ENCODE peak calls at places on chromosome 16, in ten cellular contexts. Q is GM23338, U is fibroblast of mammary gland, H is heart left ventricle, I is cardiac fibroblast, J is ovary, P is GM12865, V is Calu3, N is fibroblast of lung, W is kidney epithelial cell. S is an unnamed sample.

GRCh38 chr16:67893791-67894399 is 841 bp downstream of the PSKH1 start:
- DNase-seq in P (peak; percentile 37), N (peak; percentile 24), J (no peak), W (no peak), Q (no peak), I (peak; percentile 13), V (no peak), H (no peak), U (peak; percentile 18), S (no peak)

GRCh38 chr16:57091990-57092785 is at the start of gene CPNE2:
- DNase-seq in V (peak; percentile 73), H (peak; percentile 83), U (peak; percentile 17), N (peak; percentile 62), J (peak; percentile 78), Q (peak; percentile 55), W (no peak), I (peak; percentile 56), P (peak; percentile 50), S (peak; percentile 60)

GRCh38 chr16:2963611-2964415 is at the start of gene KREMEN2:
- DNase-seq in P (no peak), Q (peak; percentile 86), N (no peak), U (no peak), J (peak; percentile 26), I (no peak), W (no peak), H (no peak), V (peak; percentile 57), S (no peak)

GRCh38 chr16:16029431-16030011 is 80.1 kb downstream of the ABCC1 start:
- DNase-seq in N (peak; percentile 32), W (no peak), J (no peak), H (no peak), Q (no peak), I (peak; percentile 36), P (no peak), U (peak; percentile 52), V (no peak), S (no peak)

GRCh38 chr16:81714593-81714992 is 64.5 kb upstream of the PLCG2 start:
- DNase-seq in N (no peak), H (no peak), P (no peak), V (no peak), W (no peak), U (no peak), J (no peak), Q (no peak), I (no peak), S (no peak)

GRCh38 chr16:49854227-49855203 is 1.4 kb downstream of the ZNF423 start:
- DNase-seq in H (peak; percentile 61), I (peak; percentile 42), V (peak; percentile 25), W (no peak), J (peak; percentile 68), N (peak; percentile 43), Q (peak; percentile 74), P (peak; percentile 20), U (no peak), S (no peak)

GRCh38 chr16:49557070-49557446 is 183.5 kb downstream of the C16orf78 start:
- DNase-seq in H (no peak), Q (peak; percentile 68), V (no peak), P (no peak), N (no peak), I (no peak), J (no peak), U (no peak), W (no peak), S (no peak)

GRCh38 chr16:25633549-25633948 is 58.2 kb upstream of the HS3ST4 start:
- DNase-seq in N (no peak), P (no peak), V (peak; percentile 6), I (no peak), Q (no peak), U (peak; percentile 21), J (no peak), W (peak; percentile 39), H (no peak), S (no peak)

GRCh38 chr16:293043-293775 is 10.2 kb downstream of the PDIA2 start:
- DNase-seq in V (no peak), I (no peak), Q (no peak), N (no peak), U (no peak), W (no peak), H (no peak), P (no peak), J (no peak), S (no peak)

GRCh38 chr16:73196670-73197069 is 148.7 kb upstream of the ZFHX3 start:
- DNase-seq in Q (peak; percentile 92), I (peak; percentile 79), N (peak; percentile 46), H (peak; percentile 73), P (peak; percentile 69), J (peak; percentile 33), V (peak; percentile 75), U (peak; percentile 79), W (no peak), S (no peak)

DNA sequence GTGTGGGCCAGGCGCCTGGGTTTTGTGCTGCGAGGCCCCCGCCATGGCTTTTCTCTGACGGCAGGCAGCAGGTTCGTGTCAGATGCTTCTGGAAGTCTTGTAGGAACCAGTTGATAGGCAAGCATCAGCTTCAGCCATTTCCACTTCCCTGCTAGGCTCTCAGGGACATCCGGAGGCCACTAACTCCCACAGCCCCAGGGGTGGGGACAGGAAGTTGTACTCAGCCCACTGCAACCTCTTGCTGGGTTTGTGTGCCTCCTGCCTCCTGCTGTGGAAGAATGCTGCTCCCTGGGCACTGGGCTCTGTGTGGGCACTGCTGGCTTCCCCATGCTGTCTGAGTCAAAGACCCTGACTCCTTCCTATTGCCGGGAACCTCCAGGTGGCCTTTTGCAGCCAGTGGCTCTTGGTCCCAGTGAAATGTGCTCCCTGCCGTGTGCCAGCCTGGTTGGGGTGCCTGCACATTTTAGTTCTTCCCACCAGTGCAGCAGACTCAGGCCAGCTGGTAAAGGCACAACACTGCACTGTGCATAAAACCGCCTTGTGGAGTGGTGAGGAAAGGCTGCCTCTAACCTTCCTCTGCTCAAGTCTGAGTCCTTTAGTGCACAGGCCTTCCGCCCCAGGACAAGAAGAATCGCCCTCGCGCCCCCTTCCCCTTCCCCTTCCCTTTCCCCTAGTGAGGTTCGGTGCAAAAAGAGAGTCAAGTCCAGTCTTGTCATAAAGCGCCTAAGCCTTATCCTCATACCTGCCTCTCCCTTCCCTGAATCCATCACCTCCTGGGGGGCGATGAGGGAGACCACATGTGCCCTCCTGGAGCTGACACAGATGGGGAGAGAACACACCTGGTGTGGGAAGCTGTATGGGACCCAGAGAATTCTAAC is 16.6 kb downstream of the LDHD start:
- DNase-seq in W (no peak), V (no peak), P (peak; percentile 61), H (peak; percentile 69), N (no peak), I (no peak), Q (no peak), U (no peak), J (no peak), S (no peak)
- TF ChIP-seq CTCF in W (no peak), V (no peak), P (no peak), H (no peak), N (no peak), I (no peak), Q (no peak), U (no peak), J (no peak), S (no peak)

GRCh38 chr16:71250461-71251232 is 20.1 kb upstream of the HYDIN start:
- DNase-seq in I (peak; percentile 7), W (no peak), V (no peak), P (no peak), J (no peak), N (no peak), H (no peak), U (peak; percentile 5), Q (peak; percentile 44), S (no peak)
- TF ChIP-seq CTCF in I (no peak), W (no peak), V (no peak), P (no peak), J (no peak), N (no peak), H (no peak), U (no peak), Q (no peak), S (no peak)

GRCh38 chr16:9434659-9435058 is 343.2 kb downstream of the HAPSTR1 start:
- DNase-seq in N (no peak), I (no peak), H (no peak), J (no peak), V (no peak), P (no peak), Q (no peak), W (no peak), U (no peak), S (no peak)
- TF ChIP-seq CTCF in N (no peak), I (no peak), H (no peak), J (no peak), V (no peak), P (no peak), Q (no peak), W (no peak), U (no peak), S (no peak)

GRCh38 chr16:6701096-6701495 is 631.5 kb upstream of the RBFOX1 start:
- DNase-seq in Q (no peak), J (no peak), H (no peak), N (no peak), U (no peak), I (no peak), V (no peak), P (no peak), W (no peak), S (no peak)
- TF ChIP-seq CTCF in Q (no peak), J (no peak), H (no peak), N (no peak), U (no peak), I (no peak), V (no peak), P (no peak), W (no peak), S (no peak)

GRCh38 chr16:22971346-22971924 is 157.5 kb downstream of the HS3ST2 start:
- DNase-seq in U (no peak), N (no peak), Q (no peak), P (no peak), V (no peak), J (no peak), W (no peak), I (no peak), H (no peak), S (no peak)

GRCh38 chr16:22979038-22979437 is 165.1 kb downstream of the HS3ST2 start:
- DNase-seq in W (no peak), N (no peak), J (no peak), U (no peak), P (no peak), I (no peak), V (no peak), Q (no peak), H (no peak), S (no peak)

GRCh38 chr16:22973451-22973991 is 159.6 kb downstream of the HS3ST2 start:
- DNase-seq in U (no peak), J (no peak), P (no peak), V (no peak), H (no peak), N (no peak), W (no peak), I (no peak), Q (peak; percentile 25), S (no peak)

GRCh38 chr16:22977294-22977697 is 163.3 kb downstream of the HS3ST2 start:
- DNase-seq in I (no peak), U (peak; percentile 4), P (peak; percentile 17), J (no peak), N (no peak), W (no peak), H (no peak), V (peak; percentile 12), Q (peak; percentile 72), S (no peak)
- TF ChIP-seq CTCF in I (peak; percentile 22), U (peak; percentile 22), P (peak; percentile 8), J (peak; percentile 10), N (peak; percentile 39), W (peak; percentile 10), H (no peak), V (peak; percentile 60), Q (peak; percentile 67), S (no peak)

GRCh38 chr16:86608301-86608747 is 30.0 kb downstream of the FOXL1 start:
- DNase-seq in V (no peak), J (no peak), Q (no peak), P (no peak), U (no peak), W (no peak), H (no peak), N (no peak), I (peak; percentile 31), S (no peak)
- TF ChIP-seq CTCF in V (no peak), J (no peak), Q (peak; percentile 17), P (no peak), U (no peak), W (no peak), H (no peak), N (no peak), I (peak; percentile 22), S (no peak)